ENCODE peak calls at places on chromosomes 6 and 20, in seven cellular contexts. K is stomach, Y is vagina, F is H1, D is HCT116, P is sigmoid colon, C is spleen. N is an unnamed sample.
A peak's percentile ranks its signal among the peaks of the same experiment; 100 is the strongest.

GRCh38 chr6:91376686-91377085 is 789.8 kb upstream of the MAP3K7 start:
- DNase-seq in K (peak; percentile 44), Y (no peak), F (no peak), D (no peak), P (no peak), C (no peak), N (no peak)

GRCh38 chr20:41482647-41483552 is 116.3 kb upstream of the EMILIN3 start:
- DNase-seq in K (no peak), Y (no peak), F (no peak), D (no peak), P (no peak), C (no peak), N (no peak)

GRCh38 chr6:146028250-146028789 is 542 bp upstream of the GRM1 start:
- DNase-seq in K (peak; percentile 55), Y (no peak), F (no peak), D (no peak), P (no peak), C (peak; percentile 78), N (no peak)

GRCh38 chr6:1596088-1596852 is 13.4 kb upstream of the FOXC1 start:
- DNase-seq in K (peak; percentile 69), Y (no peak), F (no peak), D (no peak), P (peak; percentile 76), C (peak; percentile 91), N (no peak)

GRCh38 chr6:72631480-72631879 is 9.6 kb downstream of the KCNQ5 start:
- DNase-seq in K (no peak), Y (no peak), F (no peak), D (no peak), P (no peak), C (no peak), N (no peak)

GRCh38 chr6:84282566-84282965 is 55.1 kb upstream of the CEP162 start:
- DNase-seq in K (no peak), Y (no peak), F (no peak), D (no peak), P (no peak), C (no peak), N (no peak)

GRCh38 chr6:161444464-161444863 is 170.6 kb upstream of the AGPAT4 start:
- DNase-seq in K (no peak), Y (no peak), F (no peak), D (no peak), P (no peak), C (no peak), N (no peak)

GRCh38 chr6:11111769-11112437 is 378 bp upstream of the ERVFRD-1 start:
- DNase-seq in K (no peak), Y (no peak), F (no peak), D (no peak), P (no peak), C (no peak), N (no peak)

GRCh38 chr6:128370072-128370471 is 150.3 kb downstream of the PTPRK start:
- DNase-seq in K (no peak), Y (no peak), F (no peak), D (no peak), P (no peak), C (no peak), N (no peak)

GRCh38 chr6:29553268-29554057 is 6.1 kb downstream of the UBD start:
- DNase-seq in K (peak; percentile 45), Y (no peak), F (peak; percentile 49), D (no peak), P (peak; percentile 87), C (peak; percentile 82), N (peak; percentile 35)

GRCh38 chr6:167824591-167825041 is 2.1 kb upstream of the AFDN start:
- DNase-seq in K (no peak), Y (no peak), F (no peak), D (no peak), P (peak; percentile 67), C (no peak), N (no peak)

GRCh38 chr20:3901028-3901746 is 12.0 kb downstream of the PANK2 start:
- DNase-seq in K (no peak), Y (no peak), F (no peak), D (no peak), P (no peak), C (no peak), N (no peak)
- H3K27ac ChIP-seq in K (no peak overlapping the region), Y (peak overlapping the region; percentile 56), F (no peak overlapping the region), D (no peak overlapping the region), P (no peak overlapping the region), C (peak overlapping the region; percentile 71), N (no peak overlapping the region)

GRCh38 chr6:40810176-40810575 is 223.0 kb upstream of the LRFN2 start:
- DNase-seq in K (no peak), Y (no peak), F (no peak), D (no peak), P (no peak), C (no peak), N (no peak)

GRCh38 chr6:40807484-40807883 is 220.3 kb upstream of the LRFN2 start:
- DNase-seq in K (no peak), Y (no peak), F (no peak), D (no peak), P (no peak), C (no peak), N (no peak)

GRCh38 chr6:40805336-40805735 is 218.2 kb upstream of the LRFN2 start:
- DNase-seq in K (no peak), Y (no peak), F (no peak), D (no peak), P (no peak), C (no peak), N (no peak)

GRCh38 chr6:40806479-40806878 is 219.3 kb upstream of the LRFN2 start:
- DNase-seq in K (no peak), Y (no peak), F (no peak), D (no peak), P (no peak), C (no peak), N (no peak)

DNA sequence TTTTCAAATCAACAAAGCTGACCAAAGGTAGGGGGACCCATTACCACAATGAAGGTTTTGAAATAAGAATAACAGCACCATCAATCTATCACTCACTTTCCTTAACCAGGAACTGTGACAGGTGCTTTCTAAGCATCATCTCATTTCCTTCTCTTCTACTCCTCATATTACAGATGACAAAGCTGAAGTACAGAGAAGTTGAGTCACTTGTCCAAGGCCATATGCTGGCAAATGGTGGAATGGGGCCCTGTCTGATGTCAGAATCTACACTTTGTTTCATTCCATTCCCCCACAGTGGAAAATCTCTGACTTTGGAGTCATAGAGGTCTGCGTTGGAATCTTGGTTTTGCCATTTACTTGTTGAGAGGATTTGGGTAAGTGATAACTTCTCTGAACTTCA is 222.5 kb upstream of the LRFN2 start:
- DNase-seq in K (no peak), Y (no peak), F (no peak), D (no peak), P (no peak), C (no peak), N (no peak)
- TF ChIP-seq CTCF in K (no peak), Y (no peak), F (no peak), D (no peak), P (no peak), C (no peak), N (no peak)

GRCh38 chr6:30789606-30790005 is 45.3 kb upstream of the IER3 start:
- DNase-seq in K (no peak), Y (no peak), F (no peak), D (no peak), P (no peak), C (no peak), N (no peak)

GRCh38 chr6:30790734-30791383 is 46.5 kb upstream of the IER3 start:
- DNase-seq in K (no peak), Y (no peak), F (no peak), D (no peak), P (no peak), C (no peak), N (no peak)

GRCh38 chr6:30793521-30794194 is 49.3 kb upstream of the IER3 start:
- DNase-seq in K (no peak), Y (no peak), F (no peak), D (no peak), P (no peak), C (no peak), N (no peak)

GRCh38 chr6:30782425-30783014 is 38.2 kb upstream of the IER3 start:
- DNase-seq in K (no peak), Y (no peak), F (no peak), D (peak; percentile 75), P (no peak), C (no peak), N (no peak)

GRCh38 chr6:30787954-30788353 is 43.6 kb upstream of the IER3 start:
- DNase-seq in K (no peak), Y (no peak), F (no peak), D (no peak), P (peak; percentile 64), C (no peak), N (no peak)
- TF ChIP-seq POLR2AphosphoS5 in K (no peak), Y (no peak), F (no peak), D (no peak), P (peak; percentile 49), C (peak; percentile 56), N (no peak)

DNA sequence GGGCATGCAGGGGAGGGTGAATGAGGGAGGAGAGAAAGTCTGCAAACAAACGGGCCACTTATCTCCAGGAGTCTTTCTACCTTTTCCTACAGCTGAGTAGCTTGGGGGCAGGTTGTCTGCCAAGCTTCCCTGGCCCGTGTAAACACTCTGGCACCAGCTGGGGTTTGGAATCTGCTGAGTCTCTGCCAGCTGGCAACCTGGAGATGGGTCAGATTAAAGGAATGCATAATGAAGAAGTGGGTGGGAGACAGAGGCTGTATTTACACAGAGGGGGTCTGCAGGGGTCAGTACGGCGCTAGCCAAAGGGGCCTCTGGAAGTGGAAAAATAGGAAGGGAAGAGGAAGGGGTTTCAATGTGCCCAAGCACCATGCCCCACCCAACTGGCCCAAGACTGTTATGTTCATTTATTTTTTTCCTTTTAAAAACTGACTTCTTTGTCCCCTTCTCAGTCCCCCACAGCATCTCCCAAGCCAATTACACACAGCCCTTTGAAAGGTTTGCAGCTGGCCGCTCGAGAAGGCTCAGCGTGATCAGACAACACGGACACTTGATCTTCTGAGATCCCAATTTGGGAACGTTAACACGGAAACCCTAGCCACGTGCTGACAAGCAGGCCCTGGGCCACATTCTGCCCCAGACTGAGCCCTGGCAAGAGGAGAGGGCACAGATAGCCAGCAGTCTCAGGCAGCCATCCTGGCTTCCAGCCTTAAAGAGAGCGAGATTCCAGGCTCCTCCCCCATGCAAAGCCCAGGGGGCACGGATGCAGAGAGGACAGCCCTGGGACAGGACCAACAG is 25.2 kb downstream of the TRAM2 start:
- DNase-seq in K (peak; percentile 86), Y (no peak), F (no peak), D (no peak), P (peak; percentile 72), C (no peak), N (peak; percentile 73)
- H3K27ac ChIP-seq in K (peak overlapping the region; percentile 51), Y (peak overlapping the region; percentile 72), F (peak overlapping the region; percentile 40), D (no peak overlapping the region), P (peak overlapping the region; percentile 68), C (peak overlapping the region; percentile 34), N (peak overlapping the region; percentile 73)

GRCh38 chr6:99575544-99576227 is 7.2 kb upstream of the CCNC start:
- DNase-seq in K (no peak), Y (no peak), F (no peak), D (no peak), P (no peak), C (no peak), N (no peak)

GRCh38 chr6:99573980-99574617 is 5.6 kb upstream of the CCNC start:
- DNase-seq in K (no peak), Y (no peak), F (no peak), D (no peak), P (no peak), C (no peak), N (no peak)

GRCh38 chr6:99579781-99580180 is 11.3 kb upstream of the CCNC start:
- DNase-seq in K (no peak), Y (no peak), F (no peak), D (no peak), P (no peak), C (no peak), N (no peak)
- TF ChIP-seq CTCF in K (no peak), Y (no peak), F (no peak), D (no peak), P (no peak), C (no peak), N (no peak)

N was measured in breast epithelium.